ENCODE peak calls at places on chromosomes 13 and 19, in seven cellular contexts. U is sigmoid colon, D is stomach, P is GM12878, W is breast epithelium, I is H1, V is upper lobe of left lung. T is an unnamed sample.

GRCh38 chr13:40539954-40540706 is 126.3 kb downstream of the FOXO1 start:
- DNase-seq in U (no peak), D (no peak), P (no peak), W (no peak), I (no peak), V (no peak), T (no peak)

GRCh38 chr19:3179739-3180293 is 1.2 kb downstream of the S1PR4 start:
- DNase-seq in U (no peak), D (no peak), P (no peak), W (no peak), I (no peak), V (peak), T (no peak)

GRCh38 chr19:17790059-17790780 is 4.7 kb upstream of the B3GNT3 start:
- DNase-seq in U (no peak), D (peak), P (no peak), W (no peak), I (no peak), V (no peak), T (no peak)

GRCh38 chr19:32201661-32202060 is 143.7 kb upstream of the ZNF507 start:
- DNase-seq in U (no peak), D (no peak), P (no peak), W (no peak), I (peak), V (no peak), T (no peak)

GRCh38 chr13:94710881-94711560 is 1.3 kb downstream of the SOX21 start:
- DNase-seq in U (no peak), D (no peak), P (no peak), W (no peak), I (peak), V (peak), T (peak)

GRCh38 chr19:41000310-41000737 is 9.2 kb downstream of the CYP2B6 start:
- DNase-seq in U (no peak), D (peak), P (no peak), W (no peak), I (no peak), V (no peak), T (no peak)

GRCh38 chr19:3073159-3073563 is 10.9 kb upstream of the TLE5 start:
- DNase-seq in U (peak), D (no peak), P (no peak), W (no peak), I (no peak), V (no peak), T (no peak)

GRCh38 chr13:54373211-54373610 is 1344.6 kb downstream of the OLFM4 start:
- DNase-seq in U (no peak), D (no peak), P (no peak), W (no peak), I (no peak), V (no peak), T (no peak)

GRCh38 chr13:39881887-39882286 is 226.4 kb downstream of the COG6 start:
- DNase-seq in U (no peak), D (no peak), P (no peak), W (no peak), I (no peak), V (no peak), T (no peak)

GRCh38 chr19:16381756-16382401 is 57.3 kb downstream of the KLF2 start:
- DNase-seq in U (peak), D (no peak), P (no peak), W (peak), I (no peak), V (no peak), T (no peak)

GRCh38 chr13:62305758-62306157 is 890.1 kb upstream of the PCDH20 start:
- DNase-seq in U (no peak), D (no peak), P (peak), W (no peak), I (no peak), V (no peak), T (peak)

GRCh38 chr13:105196052-105196451 is 1339.4 kb downstream of the EFNB2 start:
- DNase-seq in U (no peak), D (no peak), P (no peak), W (no peak), I (no peak), V (no peak), T (no peak)

GRCh38 chr19:17943284-17944221 is 10.7 kb downstream of the CCDC124 start:
- DNase-seq in U (no peak), D (no peak), P (no peak), W (no peak), I (peak), V (peak), T (no peak)

GRCh38 chr19:10491472-10492047 is 11.6 kb downstream of the KEAP1 start:
- DNase-seq in U (no peak), D (no peak), P (no peak), W (no peak), I (no peak), V (peak), T (no peak)

GRCh38 chr13:52459668-52460067 is 4.4 kb downstream of the CKAP2 start:
- DNase-seq in U (no peak), D (no peak), P (no peak), W (no peak), I (no peak), V (no peak), T (no peak)

GRCh38 chr13:114048463-114048862 is 74.6 kb upstream of the C13orf46 start:
- DNase-seq in U (no peak), D (no peak), P (no peak), W (no peak), I (no peak), V (peak), T (no peak)

GRCh38 chr13:21256351-21256761 is 79.9 kb downstream of the MRPL57 start:
- DNase-seq in U (no peak), D (no peak), P (no peak), W (no peak), I (no peak), V (no peak), T (no peak)

GRCh38 chr19:15124572-15125231 is 17.5 kb downstream of the SYDE1 start:
- DNase-seq in U (peak), D (peak), P (no peak), W (no peak), I (no peak), V (peak), T (no peak)

GRCh38 chr19:15126511-15126910 is 19.3 kb downstream of the SYDE1 start:
- DNase-seq in U (no peak), D (no peak), P (no peak), W (no peak), I (no peak), V (no peak), T (no peak)

GRCh38 chr19:15123900-15124299 is 16.7 kb downstream of the SYDE1 start:
- DNase-seq in U (peak), D (peak), P (no peak), W (no peak), I (no peak), V (no peak), T (no peak)

GRCh38 chr19:15123031-15123890 is 16.1 kb downstream of the SYDE1 start:
- DNase-seq in U (peak), D (no peak), P (no peak), W (no peak), I (no peak), V (no peak), T (no peak)

GRCh38 chr19:15125232-15126067 is 18.2 kb downstream of the SYDE1 start:
- DNase-seq in U (peak), D (peak), P (peak), W (peak), I (peak), V (peak), T (peak)
- TF ChIP-seq POLR2A in U (no peak), D (no peak), P (peak), W (no peak), I (peak), V (peak), T (peak)

GRCh38 chr13:69264362-69265334 is 843.0 kb upstream of the ATXN8OS start:
- DNase-seq in U (no peak), D (no peak), P (no peak), W (peak), I (no peak), V (no peak), T (no peak)
- TF ChIP-seq POLR2AphosphoS5 in U (no peak), D (no peak), P (no peak), W (no peak), I (no peak), V (no peak), T (no peak)

GRCh38 chr19:14370169-14370998 is 10.9 kb upstream of the ADGRE5 start:
- DNase-seq in U (no peak), D (no peak), P (no peak), W (no peak), I (no peak), V (no peak), T (no peak)

GRCh38 chr19:14366529-14366928 is 14.7 kb upstream of the ADGRE5 start:
- DNase-seq in U (peak), D (peak), P (peak), W (peak), I (peak), V (no peak), T (no peak)

GRCh38 chr19:14368011-14368513 is 13.2 kb upstream of the ADGRE5 start:
- DNase-seq in U (no peak), D (no peak), P (no peak), W (no peak), I (no peak), V (no peak), T (no peak)

GRCh38 chr19:14369399-14370168 is 11.7 kb upstream of the ADGRE5 start:
- DNase-seq in U (no peak), D (no peak), P (no peak), W (peak), I (no peak), V (no peak), T (no peak)

GRCh38 chr19:14367016-14367415 is 14.2 kb upstream of the ADGRE5 start:
- DNase-seq in U (no peak), D (no peak), P (no peak), W (no peak), I (no peak), V (no peak), T (no peak)
- TF ChIP-seq POLR2A in U (no peak), D (no peak), P (no peak), W (no peak), I (no peak), V (no peak), T (no peak)

GRCh38 chr19:35114656-35115537 is 726 bp upstream of the FXYD3 start:
- DNase-seq in U (peak), D (peak), P (no peak), W (peak), I (peak), V (peak), T (peak)
- TF ChIP-seq POLR2AphosphoS5 in U (no peak), D (no peak), P (no peak), W (peak), I (no peak), V (no peak), T (no peak)

T was measured in GM12891.